ENCODE peak calls at places on chromosomes 7 and 10, in eight cellular contexts. O, A, R, K, V, S, Q and H are unnamed samples.

GRCh38 chr7:91344911-91345310 is 80.7 kb downstream of the FZD1 start:
- DNase-seq in O (no peak), A (no peak), R (no peak), K (no peak), V (peak), S (no peak), Q (no peak), H (no peak)

GRCh38 chr7:6258440-6259182 is 13.8 kb downstream of the CYTH3 start:
- DNase-seq in O (no peak), A (peak), R (peak), K (no peak), V (peak), S (no peak), Q (no peak), H (no peak)

GRCh38 chr7:18345641-18346234 is 149.8 kb upstream of the HDAC9 start:
- DNase-seq in O (no peak), A (peak), R (no peak), K (peak), V (peak), S (peak), Q (no peak), H (no peak)

GRCh38 chr10:60896033-60896432 is 48.0 kb downstream of the RHOBTB1 start:
- DNase-seq in O (no peak), A (peak), R (no peak), K (no peak), V (peak), S (no peak), Q (no peak), H (no peak)

GRCh38 chr7:9945882-9946281 is 1027.8 kb upstream of the PHF14 start:
- DNase-seq in O (no peak), A (no peak), R (no peak), K (no peak), V (no peak), S (no peak), Q (no peak), H (no peak)

GRCh38 chr7:30159153-30159552 is 24.4 kb downstream of the MTURN start:
- DNase-seq in O (no peak), A (no peak), R (no peak), K (peak), V (no peak), S (no peak), Q (no peak), H (no peak)

GRCh38 chr7:75981450-75982305 is 12.7 kb downstream of the TMEM120A start:
- DNase-seq in O (no peak), A (no peak), R (no peak), K (no peak), V (no peak), S (no peak), Q (no peak), H (no peak)

GRCh38 chr10:80356563-80356999 is at the start of the genes DYDC1 and DYDC2:
- DNase-seq in O (no peak), A (peak), R (no peak), K (peak), V (no peak), S (peak), Q (peak), H (no peak)

GRCh38 chr7:82234457-82235049 is 209.0 kb downstream of the CACNA2D1 start:
- DNase-seq in O (no peak), A (peak), R (peak), K (no peak), V (peak), S (no peak), Q (no peak), H (no peak)

GRCh38 chr10:75430000-75430763 is 1.2 kb upstream of the LRMDA start:
- DNase-seq in O (no peak), A (peak), R (no peak), K (peak), V (peak), S (no peak), Q (peak), H (no peak)

GRCh38 chr10:86968271-86968993 is at the start of gene ADIRF:
- DNase-seq in O (peak), A (no peak), R (no peak), K (peak), V (no peak), S (no peak), Q (peak), H (no peak)

GRCh38 chr7:18530224-18531179 is 35.0 kb downstream of the HDAC9 start:
- DNase-seq in O (no peak), A (no peak), R (no peak), K (no peak), V (peak), S (no peak), Q (no peak), H (no peak)

GRCh38 chr10:36692759-36693158 is 432.6 kb upstream of the ANKRD30A start:
- DNase-seq in O (no peak), A (no peak), R (no peak), K (no peak), V (no peak), S (no peak), Q (no peak), H (no peak)

GRCh38 chr7:41051525-41051924 is 651.4 kb downstream of the INHBA start:
- DNase-seq in O (no peak), A (no peak), R (no peak), K (no peak), V (no peak), S (no peak), Q (no peak), H (no peak)

GRCh38 chr10:101588879-101589278 is 758 bp downstream of the DPCD start:
- DNase-seq in O (no peak), A (peak), R (no peak), K (no peak), V (peak), S (no peak), Q (no peak), H (no peak)

GRCh38 chr10:91127341-91128082 is 93.0 kb upstream of the PCGF5 start:
- DNase-seq in O (no peak), A (no peak), R (no peak), K (no peak), V (no peak), S (no peak), Q (no peak), H (no peak)

GRCh38 chr10:48306870-48307531 is 524 bp downstream of the MAPK8 start:
- DNase-seq in O (peak), A (peak), R (peak), K (peak), V (peak), S (no peak), Q (peak), H (no peak)

GRCh38 chr7:18019562-18019961 is 8.1 kb downstream of the PRPS1L1 start:
- DNase-seq in O (no peak), A (peak), R (peak), K (no peak), V (peak), S (no peak), Q (no peak), H (peak)

GRCh38 chr7:66355762-66356161 is 150.6 kb downstream of the TPST1 start:
- DNase-seq in O (no peak), A (no peak), R (no peak), K (no peak), V (peak), S (no peak), Q (no peak), H (no peak)

GRCh38 chr10:129971381-129972144 is 7.5 kb upstream of the EBF3 start:
- DNase-seq in O (no peak), A (peak), R (peak), K (peak), V (peak), S (no peak), Q (peak), H (no peak)

GRCh38 chr7:28773423-28774129 is 184.6 kb downstream of the TRIL start:
- DNase-seq in O (no peak), A (no peak), R (no peak), K (peak), V (no peak), S (no peak), Q (no peak), H (no peak)

GRCh38 chr10:58477902-58478301 is 34.8 kb upstream of the BICC1 start:
- DNase-seq in O (no peak), A (no peak), R (no peak), K (no peak), V (no peak), S (no peak), Q (no peak), H (no peak)

GRCh38 chr10:72276013-72276387 is 2.3 kb downstream of the DDIT4 start:
- DNase-seq in O (no peak), A (peak), R (peak), K (peak), V (peak), S (no peak), Q (peak), H (no peak)

GRCh38 chr10:69748621-69749020 is 53.1 kb upstream of the COL13A1 start:
- DNase-seq in O (no peak), A (no peak), R (no peak), K (no peak), V (no peak), S (no peak), Q (no peak), H (no peak)

GRCh38 chr7:133230591-133231194 is 22.2 kb upstream of the EXOC4 start:
- DNase-seq in O (no peak), A (peak), R (peak), K (peak), V (peak), S (no peak), Q (no peak), H (no peak)

GRCh38 chr7:151363182-151363581 is 21.6 kb downstream of the NUB1 start:
- DNase-seq in O (no peak), A (no peak), R (no peak), K (no peak), V (no peak), S (no peak), Q (no peak), H (no peak)

GRCh38 chr7:28093617-28094232 is 86.9 kb downstream of the JAZF1 start:
- DNase-seq in O (peak), A (peak), R (peak), K (peak), V (peak), S (peak), Q (peak), H (no peak)

DNA sequence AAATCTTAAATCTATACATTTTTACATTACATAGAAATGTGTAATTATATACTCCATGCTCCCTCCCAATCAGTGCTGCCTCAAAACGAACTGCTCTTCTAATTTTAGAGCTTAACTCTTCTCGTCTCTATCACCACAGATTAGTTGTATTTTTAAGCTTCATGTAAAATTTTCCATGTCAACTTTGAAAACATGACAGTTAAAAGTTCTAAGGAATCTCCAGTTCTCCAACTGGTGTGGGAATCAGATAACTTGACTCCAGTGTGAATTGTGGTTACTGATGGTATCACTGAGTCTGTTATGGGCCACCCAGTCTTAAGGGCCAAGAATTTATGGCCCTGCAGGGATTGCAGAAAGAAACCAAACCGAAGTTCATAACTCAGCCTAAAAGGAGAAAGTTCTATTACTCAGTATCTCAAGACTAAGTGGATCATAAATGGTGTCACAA is 31.7 kb upstream of the KMT2E start:
- DNase-seq in O (no peak), A (no peak), R (no peak), K (no peak), V (no peak), S (no peak), Q (no peak), H (no peak)
- H3K4me3 ChIP-seq in O (no peak), A (no peak), R (peak), K (no peak), V (no peak), S (peak), Q (no peak), H (no peak)

DNA sequence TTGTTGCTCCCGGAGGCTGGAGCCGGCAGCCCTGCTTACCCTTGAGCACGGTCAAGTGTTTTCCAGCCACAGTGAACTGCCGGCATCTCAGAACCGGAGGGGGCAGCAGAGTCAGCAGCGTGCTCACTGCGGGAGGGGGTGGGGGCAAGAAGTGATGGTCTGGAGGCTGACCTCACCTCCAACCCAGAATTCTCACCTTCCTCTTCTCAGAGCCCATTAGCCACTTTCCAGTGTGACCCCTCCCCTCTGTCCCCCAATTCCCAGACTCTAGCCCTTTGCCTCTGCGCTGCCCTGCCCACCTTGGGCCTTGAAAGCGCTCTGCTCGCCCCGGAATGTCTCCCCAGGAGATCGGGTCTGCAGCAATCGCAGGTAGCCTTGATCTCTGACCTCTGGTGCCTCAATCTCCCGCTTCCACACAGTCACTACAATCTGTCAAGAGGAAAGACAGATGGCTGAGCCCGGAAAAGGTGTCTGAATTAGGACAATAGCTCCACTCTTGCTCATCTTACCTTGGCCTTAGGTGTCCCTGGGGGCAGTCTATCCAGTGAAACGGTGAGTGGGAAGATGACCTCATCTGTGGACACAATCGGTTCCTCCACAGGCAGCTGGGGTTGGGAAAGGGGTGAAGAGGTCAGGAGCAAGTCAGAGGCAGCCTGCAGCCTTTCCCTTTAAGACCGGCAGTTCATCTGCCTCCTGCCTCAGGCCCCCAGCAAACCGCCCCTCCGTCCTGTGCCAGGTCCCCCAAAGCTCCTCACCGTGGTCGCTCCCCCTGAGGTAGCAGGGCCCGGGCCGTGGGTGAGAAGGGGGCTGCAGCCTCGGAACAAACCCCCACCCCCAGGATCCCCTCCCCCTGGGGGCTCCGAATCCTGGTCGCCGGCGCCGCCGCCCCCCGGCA is 942 bp downstream of the TRAPPC14 start:
- DNase-seq in O (no peak), A (peak), R (peak), K (peak), V (peak), S (no peak), Q (peak), H (no peak)
- TF ChIP-seq CTCF in O (no peak), A (peak), R (peak), K (peak), V (peak), S (no peak), Q (no peak), H (peak)

GRCh38 chr10:88991161-88991899 is 732 bp downstream of the FAS start:
- DNase-seq in O (peak), A (peak), R (peak), K (peak), V (peak), S (no peak), Q (peak), H (no peak)

GRCh38 chr10:88991900-88992237 is 1.3 kb downstream of the FAS start:
- DNase-seq in O (no peak), A (no peak), R (no peak), K (no peak), V (peak), S (no peak), Q (no peak), H (no peak)

GRCh38 chr10:88994034-88994433 is 3.4 kb downstream of the FAS start:
- DNase-seq in O (no peak), A (no peak), R (no peak), K (no peak), V (peak), S (no peak), Q (no peak), H (no peak)

GRCh38 chr10:88995156-88995876 is 4.7 kb downstream of the FAS start:
- DNase-seq in O (no peak), A (no peak), R (no peak), K (no peak), V (no peak), S (no peak), Q (no peak), H (no peak)

DNA sequence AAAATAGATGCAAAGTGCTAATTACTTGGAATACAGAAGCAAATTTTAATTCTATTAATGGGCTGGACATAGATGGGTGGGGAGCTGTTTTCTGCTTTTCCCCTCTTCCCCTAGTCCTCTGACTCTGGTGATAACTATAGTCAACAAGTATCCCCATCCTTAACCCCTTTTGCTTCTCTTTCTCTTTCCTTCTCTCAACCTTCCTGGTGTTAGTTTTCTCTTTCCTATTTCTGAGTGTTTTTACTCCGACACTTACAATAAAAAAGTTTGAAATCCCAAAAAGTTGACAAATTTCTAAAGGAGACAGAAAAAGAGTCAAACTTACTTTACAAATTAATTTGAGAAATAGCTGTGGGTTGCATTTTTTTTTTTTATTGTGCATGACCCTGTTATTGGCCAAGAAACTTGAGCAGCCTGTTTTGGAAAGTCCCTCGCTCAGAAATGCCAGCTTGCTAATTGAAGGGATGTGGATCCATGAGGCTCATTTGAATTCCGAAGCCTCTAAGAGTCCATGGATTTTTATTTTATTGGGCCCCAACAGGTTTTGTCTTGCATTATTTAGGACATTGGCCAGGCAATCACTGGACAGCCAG is 2.4 kb downstream of the FAS start:
- DNase-seq in O (no peak), A (peak), R (peak), K (no peak), V (peak), S (no peak), Q (no peak), H (no peak)
- H3K4me3 ChIP-seq in O (no peak), A (peak), R (peak), K (peak), V (peak), S (peak), Q (peak), H (no peak)

DNA sequence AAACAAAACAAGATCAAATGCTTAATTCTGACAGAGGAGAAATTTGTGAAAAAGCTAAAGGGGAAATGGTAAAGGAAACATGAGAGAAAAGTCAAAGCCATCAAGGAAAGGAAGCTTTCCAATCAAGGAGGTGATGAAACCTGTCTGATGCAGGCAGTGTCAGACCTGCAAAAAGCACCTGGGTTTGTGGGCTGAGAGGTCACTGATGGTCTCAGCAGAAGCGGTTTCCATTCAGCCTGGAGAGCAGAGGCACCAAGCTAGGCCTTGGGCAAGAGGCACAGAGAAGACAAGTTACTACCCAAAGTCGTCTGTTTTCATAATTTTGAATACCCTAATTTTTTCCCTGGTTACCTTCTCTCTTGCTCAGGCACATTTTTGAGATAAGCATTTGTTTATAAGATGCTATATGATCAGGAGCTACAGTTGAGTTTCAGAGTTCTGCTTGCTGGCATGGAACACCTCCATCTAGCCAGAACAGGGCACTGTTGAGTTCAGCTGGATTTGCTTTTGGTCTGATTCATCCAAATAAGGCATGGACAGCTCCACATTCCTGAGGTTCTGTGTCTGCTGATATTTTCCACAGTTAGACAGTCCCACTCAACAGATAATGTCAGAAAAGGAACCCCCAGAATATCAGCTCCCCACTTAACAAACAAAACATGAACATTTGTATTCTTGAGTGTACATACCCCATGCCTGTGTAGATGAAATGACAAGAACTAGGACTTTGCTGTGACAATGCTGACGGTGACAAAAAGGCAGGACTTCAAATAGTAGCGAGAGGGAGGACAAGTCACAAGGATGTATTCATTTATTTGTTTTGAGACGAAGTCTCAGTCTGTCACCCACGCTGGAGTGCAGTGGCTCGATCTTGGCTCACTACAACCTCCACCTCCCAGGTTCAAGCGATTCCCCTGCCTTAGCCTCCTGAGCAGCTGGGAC is 4.9 kb upstream of the PPIA start:
- DNase-seq in O (no peak), A (peak), R (peak), K (no peak), V (peak), S (no peak), Q (no peak), H (no peak)
- TF ChIP-seq CTCF in O (no peak), A (peak), R (peak), K (no peak), V (peak), S (no peak), Q (no peak), H (peak)

GRCh38 chr7:2864204-2864985 is 20.3 kb upstream of the GNA12 start:
- DNase-seq in O (no peak), A (no peak), R (no peak), K (no peak), V (peak), S (no peak), Q (no peak), H (no peak)
- H3K4me3 ChIP-seq in O (no peak), A (peak), R (no peak), K (no peak), V (no peak), S (no peak), Q (no peak), H (no peak)

GRCh38 chr7:140060788-140061606 is 1.8 kb downstream of the PARP12 start:
- DNase-seq in O (no peak), A (peak), R (no peak), K (peak), V (peak), S (no peak), Q (peak), H (no peak)

GRCh38 chr7:140058517-140058916 is 4.2 kb downstream of the PARP12 start:
- DNase-seq in O (no peak), A (no peak), R (no peak), K (no peak), V (no peak), S (no peak), Q (no peak), H (no peak)

GRCh38 chr7:140061607-140061930 is 1.2 kb downstream of the PARP12 start:
- DNase-seq in O (no peak), A (no peak), R (no peak), K (no peak), V (no peak), S (no peak), Q (no peak), H (no peak)

GRCh38 chr7:140060243-140060630 is 2.5 kb downstream of the PARP12 start:
- DNase-seq in O (no peak), A (no peak), R (no peak), K (no peak), V (peak), S (no peak), Q (no peak), H (no peak)

GRCh38 chr7:140059288-140060242 is 3.2 kb downstream of the PARP12 start:
- DNase-seq in O (no peak), A (peak), R (peak), K (peak), V (peak), S (no peak), Q (peak), H (peak)
- TF ChIP-seq CTCF in O (no peak), A (no peak), R (no peak), K (no peak), V (no peak), S (no peak), Q (no peak), H (no peak)

GRCh38 chr10:18400911-18401260 is 250.5 kb downstream of the NSUN6 start:
- DNase-seq in O (no peak), A (no peak), R (no peak), K (peak), V (no peak), S (no peak), Q (peak), H (no peak)
- H3K4me3 ChIP-seq in O (peak), A (no peak), R (no peak), K (peak), V (no peak), S (peak), Q (peak), H (peak)